ENCODE peak calls at places on chromosomes 12 and 14, in five cellular contexts. B is fibroblast of mammary gland, S is iPS DF 6.9, E is GM12865, R is erythroblast. P is an unnamed sample.
A peak's percentile ranks its signal among the peaks of the same experiment; 100 is the strongest.

GRCh38 chr12:112617191-112617505 is 174.4 kb upstream of the RPH3A start:
- DNase-seq in B (no peak), S (no peak), E (no peak), R (no peak), P (peak; percentile 6)

GRCh38 chr12:119102274-119102673 is 76.5 kb upstream of the HSPB8 start:
- DNase-seq in B (no peak), S (no peak), E (no peak), R (no peak), P (no peak)

GRCh38 chr12:25994901-25995625 is 36.6 kb downstream of the RASSF8 start:
- DNase-seq in B (no peak), S (no peak), E (no peak), R (no peak), P (no peak)

GRCh38 chr14:55332654-55333570 is 61.7 kb downstream of the FBXO34 start:
- DNase-seq in B (no peak), S (no peak), E (peak; percentile 61), R (peak; percentile 91), P (no peak)

GRCh38 chr14:104424406-104425072 is 155.0 kb upstream of the C14orf180 start:
- DNase-seq in B (no peak), S (no peak), E (no peak), R (no peak), P (peak; percentile 99)

GRCh38 chr14:67514650-67515385 is 18.3 kb upstream of the PLEKHH1 start:
- DNase-seq in B (peak; percentile 31), S (no peak), E (peak; percentile 41), R (peak; percentile 55), P (peak; percentile 41)

GRCh38 chr12:5587701-5588100 is 155.8 kb downstream of the NTF3 start:
- DNase-seq in B (no peak), S (no peak), E (no peak), R (no peak), P (peak; percentile 41)

GRCh38 chr14:87309557-87309956 is 683.4 kb downstream of the GALC start:
- DNase-seq in B (no peak), S (no peak), E (no peak), R (no peak), P (no peak)

GRCh38 chr12:121626853-121627623 is 708 bp downstream of the ORAI1 start:
- DNase-seq in B (peak; percentile 54), S (no peak), E (peak; percentile 85), R (peak; percentile 73), P (peak; percentile 24)

GRCh38 chr12:46832084-46832704 is 6.4 kb upstream of the SLC38A4 start:
- DNase-seq in B (no peak), S (no peak), E (no peak), R (no peak), P (no peak)

GRCh38 chr12:131927110-131928079 is 1.7 kb upstream of the PUS1 start:
- DNase-seq in B (no peak), S (no peak), E (no peak), R (no peak), P (no peak)

GRCh38 chr14:49553892-49554291 is 32.3 kb downstream of the RPS29 start:
- DNase-seq in B (no peak), S (no peak), E (no peak), R (no peak), P (no peak)

GRCh38 chr14:97410667-97411286 is 613.6 kb downstream of the VRK1 start:
- DNase-seq in B (no peak), S (no peak), E (peak; percentile 76), R (no peak), P (no peak)

GRCh38 chr12:22228022-22228875 is 106.3 kb downstream of the ST8SIA1 start:
- DNase-seq in B (peak; percentile 45), S (no peak), E (no peak), R (no peak), P (no peak)

GRCh38 chr14:58637391-58638230 is at the start of gene DACT1:
- DNase-seq in B (peak; percentile 38), S (no peak), E (peak; percentile 77), R (peak; percentile 59), P (peak; percentile 51)

GRCh38 chr14:65035049-65035448 is 48.4 kb downstream of the FNTB start:
- DNase-seq in B (no peak), S (no peak), E (no peak), R (no peak), P (no peak)

GRCh38 chr12:64633186-64633939 is 23.1 kb downstream of the RASSF3 start:
- DNase-seq in B (no peak), S (no peak), E (no peak), R (no peak), P (no peak)

GRCh38 chr14:65169351-65169750 is 67.0 kb upstream of the MAX start:
- DNase-seq in B (peak; percentile 93), S (no peak), E (peak; percentile 95), R (no peak), P (no peak)

GRCh38 chr14:75134644-75135043 is 7.8 kb upstream of the NEK9 start:
- DNase-seq in B (no peak), S (no peak), E (no peak), R (no peak), P (no peak)

GRCh38 chr14:102833341-102833740 is 56.1 kb downstream of the TRAF3 start:
- DNase-seq in B (no peak), S (no peak), E (no peak), R (no peak), P (no peak)

GRCh38 chr12:76909290-76909689 is 30.5 kb upstream of the CSRP2 start:
- DNase-seq in B (no peak), S (no peak), E (no peak), R (no peak), P (no peak)

GRCh38 chr12:98156697-98157096 is 358.7 kb upstream of the TMPO start:
- DNase-seq in B (no peak), S (no peak), E (no peak), R (no peak), P (no peak)

GRCh38 chr14:80136358-80136757 is 74.9 kb downstream of the DIO2 start:
- DNase-seq in B (peak; percentile 14), S (no peak), E (peak; percentile 2), R (peak; percentile 22), P (no peak)

GRCh38 chr12:42196728-42197603 is 41.1 kb downstream of the YAF2 start:
- DNase-seq in B (no peak), S (no peak), E (no peak), R (no peak), P (peak; percentile 53)

GRCh38 chr12:76720068-76720467 is 43.8 kb upstream of the ZDHHC17 start:
- DNase-seq in B (peak; percentile 6), S (no peak), E (no peak), R (no peak), P (no peak)

GRCh38 chr12:46233418-46233817 is 35.4 kb downstream of the SLC38A1 start:
- DNase-seq in B (no peak), S (no peak), E (no peak), R (no peak), P (no peak)

GRCh38 chr12:5391638-5392037 is 40.3 kb upstream of the NTF3 start:
- DNase-seq in B (no peak), S (no peak), E (no peak), R (no peak), P (no peak)

GRCh38 chr12:106152334-106152733 is 13.6 kb upstream of the NUAK1 start:
- DNase-seq in B (no peak), S (no peak), E (no peak), R (no peak), P (peak; percentile 80)

GRCh38 chr12:51202650-51203198 is 15.1 kb downstream of the POU6F1 start:
- DNase-seq in B (no peak), S (no peak), E (no peak), R (no peak), P (no peak)

GRCh38 chr14:57749267-57749666 is 116.6 kb downstream of the SLC35F4 start:
- DNase-seq in B (peak; percentile 87), S (no peak), E (no peak), R (no peak), P (no peak)

GRCh38 chr12:111692575-111693210 is 6.8 kb downstream of the ACAD10 start:
- DNase-seq in B (peak; percentile 45), S (peak; percentile 31), E (peak; percentile 8), R (peak; percentile 21), P (no peak)

GRCh38 chr14:51950007-51950406 is 39.3 kb upstream of the RTRAF start:
- DNase-seq in B (peak; percentile 68), S (no peak), E (no peak), R (no peak), P (no peak)

GRCh38 chr12:53623986-53624385 is 2.2 kb downstream of the ATF7 start:
- DNase-seq in B (peak; percentile 68), S (no peak), E (no peak), R (no peak), P (no peak)

GRCh38 chr14:50397461-50398196 is 948 bp upstream of the CDKL1 start:
- DNase-seq in B (peak; percentile 41), S (no peak), E (no peak), R (no peak), P (peak; percentile 42)

GRCh38 chr12:121955258-121956040 is 37.1 kb downstream of the CFAP251 start:
- DNase-seq in B (peak; percentile 51), S (no peak), E (peak; percentile 18), R (peak; percentile 34), P (peak; percentile 71)

GRCh38 chr14:58272589-58273372 is 25.6 kb upstream of the ARID4A start:
- DNase-seq in B (peak; percentile 47), S (peak; percentile 4), E (peak; percentile 9), R (peak; percentile 47), P (peak; percentile 31)